ENCODE peak calls at places on chromosomes 5 and 9, in four cellular contexts. One of them, this sample, is unnamed.

GRCh38 chr5:136113606-136114005 is 19.0 kb upstream of the SMAD5 start:
- DNase-seq in epithelial cell of esophagus: no peak
- DNase-seq in stimulated activated CD8-positive, alpha-beta memory T cell treated with anti-CD3 and anti-CD28 coated beads, Interleukin-7, amount 100 ng/mL, for 1 hour: no peak
- DNase-seq in stromal cell of bone marrow: no peak
- DNase-seq in this sample: peak

GRCh38 chr9:116493183-116493582 is 193.9 kb upstream of the TRIM32 start:
- DNase-seq in epithelial cell of esophagus: no peak
- DNase-seq in stimulated activated CD8-positive, alpha-beta memory T cell treated with anti-CD3 and anti-CD28 coated beads, Interleukin-7, amount 100 ng/mL, for 1 hour: no peak
- DNase-seq in stromal cell of bone marrow: no peak
- DNase-seq in this sample: no peak

GRCh38 chr9:6382681-6383080 is 30.3 kb upstream of the UHRF2 start:
- DNase-seq in epithelial cell of esophagus: no peak
- DNase-seq in stimulated activated CD8-positive, alpha-beta memory T cell treated with anti-CD3 and anti-CD28 coated beads, Interleukin-7, amount 100 ng/mL, for 1 hour: no peak
- DNase-seq in stromal cell of bone marrow: no peak
- DNase-seq in this sample: no peak

GRCh38 chr5:129384736-129385135 is 75.4 kb upstream of the ADAMTS19 start:
- DNase-seq in epithelial cell of esophagus: peak
- DNase-seq in stimulated activated CD8-positive, alpha-beta memory T cell treated with anti-CD3 and anti-CD28 coated beads, Interleukin-7, amount 100 ng/mL, for 1 hour: no peak
- DNase-seq in stromal cell of bone marrow: no peak
- DNase-seq in this sample: no peak

GRCh38 chr5:65742565-65743231 is 20.7 kb downstream of the NLN start:
- DNase-seq in epithelial cell of esophagus: peak
- DNase-seq in stimulated activated CD8-positive, alpha-beta memory T cell treated with anti-CD3 and anti-CD28 coated beads, Interleukin-7, amount 100 ng/mL, for 1 hour: no peak
- DNase-seq in stromal cell of bone marrow: peak
- DNase-seq in this sample: peak

GRCh38 chr5:62616615-62617277 is 38.1 kb downstream of the LRRC70 start:
- DNase-seq in epithelial cell of esophagus: no peak
- DNase-seq in stimulated activated CD8-positive, alpha-beta memory T cell treated with anti-CD3 and anti-CD28 coated beads, Interleukin-7, amount 100 ng/mL, for 1 hour: no peak
- DNase-seq in stromal cell of bone marrow: no peak
- DNase-seq in this sample: no peak

GRCh38 chr5:53114988-53115387 is 5.4 kb upstream of the MOCS2 start:
- DNase-seq in epithelial cell of esophagus: peak
- DNase-seq in stimulated activated CD8-positive, alpha-beta memory T cell treated with anti-CD3 and anti-CD28 coated beads, Interleukin-7, amount 100 ng/mL, for 1 hour: no peak
- DNase-seq in stromal cell of bone marrow: no peak
- DNase-seq in this sample: peak

GRCh38 chr9:34948438-34948837 is 9.6 kb upstream of the PHF24 start:
- DNase-seq in epithelial cell of esophagus: no peak
- DNase-seq in stimulated activated CD8-positive, alpha-beta memory T cell treated with anti-CD3 and anti-CD28 coated beads, Interleukin-7, amount 100 ng/mL, for 1 hour: no peak
- DNase-seq in stromal cell of bone marrow: no peak
- DNase-seq in this sample: no peak

GRCh38 chr5:147689436-147689835 is 93.1 kb downstream of the JAKMIP2 start:
- DNase-seq in epithelial cell of esophagus: no peak
- DNase-seq in stimulated activated CD8-positive, alpha-beta memory T cell treated with anti-CD3 and anti-CD28 coated beads, Interleukin-7, amount 100 ng/mL, for 1 hour: no peak
- DNase-seq in stromal cell of bone marrow: no peak
- DNase-seq in this sample: no peak

GRCh38 chr5:65151632-65152031 is 330.1 kb downstream of the ADAMTS6 start:
- DNase-seq in epithelial cell of esophagus: no peak
- DNase-seq in stimulated activated CD8-positive, alpha-beta memory T cell treated with anti-CD3 and anti-CD28 coated beads, Interleukin-7, amount 100 ng/mL, for 1 hour: no peak
- DNase-seq in stromal cell of bone marrow: no peak
- DNase-seq in this sample: no peak